ENCODE peak calls at places on chromosome 5, in seven cellular contexts. One of them, this sample, is unnamed.

GRCh38 chr5:155514105-155514563 is 500.6 kb downstream of the KIF4B start:
- DNase-seq in K562: no peak
- DNase-seq in GM12878: no peak
- DNase-seq in SK-N-SH: no peak
- DNase-seq in H1: no peak
- DNase-seq in HepG2: peak
- DNase-seq in HCT116: no peak
- DNase-seq in this sample: no peak

GRCh38 chr5:128197911-128198522 is 114.5 kb downstream of the SLC12A2 start:
- DNase-seq in HCT116: no peak
- DNase-seq in GM12878: no peak
- DNase-seq in SK-N-SH: no peak
- DNase-seq in H1: no peak
- DNase-seq in HepG2: no peak
- DNase-seq in K562: no peak
- DNase-seq in this sample: no peak

GRCh38 chr5:173010547-173011464 is 27.2 kb downstream of the ATP6V0E1 start:
- DNase-seq in K562: no peak
- DNase-seq in H1: no peak
- DNase-seq in HCT116: no peak
- DNase-seq in HepG2: peak
- DNase-seq in GM12878: no peak
- DNase-seq in SK-N-SH: no peak
- DNase-seq in this sample: peak

GRCh38 chr5:21225223-21226064 is 1237.4 kb upstream of the CDH18 start:
- DNase-seq in SK-N-SH: no peak
- DNase-seq in HepG2: peak
- DNase-seq in HCT116: no peak
- DNase-seq in H1: no peak
- DNase-seq in K562: no peak
- DNase-seq in GM12878: no peak
- DNase-seq in this sample: no peak

GRCh38 chr5:131252824-131253171 is 11.1 kb upstream of the CDC42SE2 start:
- DNase-seq in H1: no peak
- DNase-seq in K562: peak
- DNase-seq in GM12878: peak
- DNase-seq in HepG2: no peak
- DNase-seq in HCT116: no peak
- DNase-seq in SK-N-SH: no peak
- DNase-seq in this sample: no peak

GRCh38 chr5:38666668-38667498 is 110.4 kb upstream of the LIFR start:
- DNase-seq in HCT116: peak
- DNase-seq in SK-N-SH: peak
- DNase-seq in HepG2: peak
- DNase-seq in H1: no peak
- DNase-seq in GM12878: no peak
- DNase-seq in K562: peak
- DNase-seq in this sample: peak

GRCh38 chr5:136212252-136212721 is 19.3 kb upstream of the SMIM32 start:
- DNase-seq in HCT116: peak
- DNase-seq in SK-N-SH: peak
- DNase-seq in GM12878: no peak
- DNase-seq in H1: no peak
- DNase-seq in K562: peak
- DNase-seq in HepG2: peak
- DNase-seq in this sample: peak

GRCh38 chr5:93607367-93608258 is 24.6 kb downstream of the NR2F1 start:
- DNase-seq in HepG2: peak
- DNase-seq in K562: no peak
- DNase-seq in SK-N-SH: peak
- DNase-seq in HCT116: no peak
- DNase-seq in H1: no peak
- DNase-seq in GM12878: no peak
- DNase-seq in this sample: no peak

GRCh38 chr5:137016783-137017324 is 482.3 kb downstream of the SPOCK1 start:
- DNase-seq in H1: no peak
- DNase-seq in GM12878: no peak
- DNase-seq in K562: no peak
- DNase-seq in SK-N-SH: no peak
- DNase-seq in HepG2: no peak
- DNase-seq in HCT116: no peak
- DNase-seq in this sample: no peak

GRCh38 chr5:3595102-3595961 is at the start of gene IRX1:
- DNase-seq in HepG2: no peak
- DNase-seq in H1: no peak
- DNase-seq in GM12878: no peak
- DNase-seq in SK-N-SH: peak
- DNase-seq in K562: no peak
- DNase-seq in HCT116: no peak
- DNase-seq in this sample: no peak

GRCh38 chr5:86909896-86910295 is 292.2 kb downstream of the COX7C start:
- DNase-seq in K562: no peak
- DNase-seq in H1: no peak
- DNase-seq in HCT116: no peak
- DNase-seq in HepG2: no peak
- DNase-seq in GM12878: no peak
- DNase-seq in SK-N-SH: no peak
- DNase-seq in this sample: no peak

GRCh38 chr5:157820593-157821252 is 38.2 kb downstream of the CLINT1 start:
- DNase-seq in GM12878: no peak
- DNase-seq in SK-N-SH: peak
- DNase-seq in HCT116: peak
- DNase-seq in H1: no peak
- DNase-seq in K562: peak
- DNase-seq in HepG2: peak
- DNase-seq in this sample: no peak

GRCh38 chr5:5416733-5417132 is 5.7 kb upstream of the ICE1 start:
- DNase-seq in SK-N-SH: no peak
- DNase-seq in HepG2: no peak
- DNase-seq in HCT116: no peak
- DNase-seq in H1: no peak
- DNase-seq in GM12878: no peak
- DNase-seq in K562: no peak
- DNase-seq in this sample: no peak

GRCh38 chr5:38613992-38614836 is 57.8 kb upstream of the LIFR start:
- DNase-seq in K562: no peak
- DNase-seq in SK-N-SH: no peak
- DNase-seq in GM12878: no peak
- DNase-seq in HCT116: peak
- DNase-seq in HepG2: no peak
- DNase-seq in H1: no peak
- DNase-seq in this sample: peak

GRCh38 chr5:95872333-95873268 is 50.1 kb upstream of the GLRX start:
- DNase-seq in H1: no peak
- DNase-seq in HepG2: no peak
- DNase-seq in GM12878: no peak
- DNase-seq in K562: no peak
- DNase-seq in SK-N-SH: no peak
- DNase-seq in HCT116: no peak
- DNase-seq in this sample: no peak

GRCh38 chr5:128271859-128272446 is 188.4 kb downstream of the SLC12A2 start:
- DNase-seq in HCT116: peak
- DNase-seq in SK-N-SH: no peak
- DNase-seq in GM12878: no peak
- DNase-seq in K562: peak
- DNase-seq in HepG2: no peak
- DNase-seq in H1: no peak
- DNase-seq in this sample: no peak

GRCh38 chr5:169944922-169945675 is 35.2 kb downstream of the INSYN2B start:
- DNase-seq in HCT116: no peak
- DNase-seq in GM12878: no peak
- DNase-seq in HepG2: no peak
- DNase-seq in SK-N-SH: no peak
- DNase-seq in K562: no peak
- DNase-seq in H1: no peak
- DNase-seq in this sample: no peak

GRCh38 chr5:34415559-34416198 is 240.4 kb upstream of the RAI14 start:
- DNase-seq in HCT116: no peak
- DNase-seq in H1: no peak
- DNase-seq in GM12878: peak
- DNase-seq in SK-N-SH: no peak
- DNase-seq in K562: no peak
- DNase-seq in HepG2: no peak
- DNase-seq in this sample: no peak

GRCh38 chr5:33231935-33232334 is 208.8 kb upstream of the TARS1 start:
- DNase-seq in HepG2: no peak
- DNase-seq in HCT116: no peak
- DNase-seq in SK-N-SH: no peak
- DNase-seq in H1: no peak
- DNase-seq in GM12878: no peak
- DNase-seq in K562: no peak
- DNase-seq in this sample: no peak

GRCh38 chr5:78747703-78748359 is 99.3 kb upstream of the LHFPL2 start:
- DNase-seq in HepG2: no peak
- DNase-seq in H1: no peak
- DNase-seq in HCT116: no peak
- DNase-seq in SK-N-SH: no peak
- DNase-seq in GM12878: no peak
- DNase-seq in K562: no peak
- DNase-seq in this sample: no peak

GRCh38 chr5:30438785-30439184 is 754.7 kb upstream of the CDH6 start:
- DNase-seq in HepG2: no peak
- DNase-seq in H1: no peak
- DNase-seq in GM12878: no peak
- DNase-seq in SK-N-SH: no peak
- DNase-seq in HCT116: no peak
- DNase-seq in K562: no peak
- DNase-seq in this sample: no peak
- TF ChIP-seq JUND in HepG2: no peak
- TF ChIP-seq JUND in H1: no peak
- TF ChIP-seq JUND in GM12878: no peak
- TF ChIP-seq JUND in SK-N-SH: no peak
- TF ChIP-seq JUND in HCT116: no peak
- TF ChIP-seq JUND in K562: no peak
- TF ChIP-seq JUND in this sample: no peak

DNA sequence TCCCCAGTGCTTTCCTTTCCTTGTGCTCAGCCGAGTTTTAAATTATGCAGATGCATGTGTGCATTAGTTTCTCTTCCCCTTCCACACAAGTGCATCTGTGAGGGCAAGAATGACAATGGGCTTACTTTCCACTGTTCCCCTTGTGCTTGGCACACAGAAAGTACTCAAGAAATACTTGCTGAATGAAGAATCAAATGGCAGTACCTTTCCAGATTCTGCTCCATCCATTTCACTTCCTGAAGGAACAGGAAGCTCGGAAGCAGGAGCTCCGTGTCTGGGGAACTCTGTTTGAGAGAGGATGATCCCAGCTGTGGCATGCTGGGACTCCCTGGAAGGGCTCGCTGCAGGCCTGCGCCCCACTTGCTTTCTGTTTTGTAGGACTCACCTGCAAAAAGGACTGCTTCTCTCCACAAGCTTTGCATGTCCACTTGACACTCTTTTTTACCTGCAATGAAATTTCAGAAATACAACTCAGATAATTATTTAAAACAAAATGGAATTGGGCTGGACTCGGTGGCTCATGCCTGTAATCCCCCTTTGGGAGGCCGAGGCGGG is 5.5 kb downstream of the MRNIP start:
- DNase-seq in H1: no peak
- DNase-seq in GM12878: peak
- DNase-seq in HepG2: no peak
- DNase-seq in SK-N-SH: no peak
- DNase-seq in HCT116: no peak
- DNase-seq in K562: no peak
- DNase-seq in this sample: no peak
- TF ChIP-seq JUND in H1: no peak
- TF ChIP-seq JUND in GM12878: no peak
- TF ChIP-seq JUND in HepG2: no peak
- TF ChIP-seq JUND in SK-N-SH: no peak
- TF ChIP-seq JUND in HCT116: no peak
- TF ChIP-seq JUND in K562: no peak
- TF ChIP-seq JUND in this sample: no peak

GRCh38 chr5:54454602-54455001 is 897 bp upstream of the HSPB3 start:
- DNase-seq in HepG2: no peak
- DNase-seq in HCT116: no peak
- DNase-seq in SK-N-SH: no peak
- DNase-seq in GM12878: no peak
- DNase-seq in K562: no peak
- DNase-seq in H1: no peak
- DNase-seq in this sample: no peak
- TF ChIP-seq JUND in HepG2: no peak
- TF ChIP-seq JUND in HCT116: no peak
- TF ChIP-seq JUND in SK-N-SH: no peak
- TF ChIP-seq JUND in GM12878: no peak
- TF ChIP-seq JUND in K562: no peak
- TF ChIP-seq JUND in H1: no peak
- TF ChIP-seq JUND in this sample: no peak

GRCh38 chr5:9951861-9952260 is 297.8 kb downstream of the ATPSCKMT start:
- DNase-seq in HCT116: no peak
- DNase-seq in HepG2: no peak
- DNase-seq in K562: no peak
- DNase-seq in SK-N-SH: no peak
- DNase-seq in GM12878: no peak
- DNase-seq in H1: no peak
- DNase-seq in this sample: no peak

GRCh38 chr5:9947944-9948343 is 301.7 kb downstream of the ATPSCKMT start:
- DNase-seq in K562: no peak
- DNase-seq in SK-N-SH: no peak
- DNase-seq in H1: no peak
- DNase-seq in HCT116: no peak
- DNase-seq in GM12878: no peak
- DNase-seq in HepG2: no peak
- DNase-seq in this sample: no peak

DNA sequence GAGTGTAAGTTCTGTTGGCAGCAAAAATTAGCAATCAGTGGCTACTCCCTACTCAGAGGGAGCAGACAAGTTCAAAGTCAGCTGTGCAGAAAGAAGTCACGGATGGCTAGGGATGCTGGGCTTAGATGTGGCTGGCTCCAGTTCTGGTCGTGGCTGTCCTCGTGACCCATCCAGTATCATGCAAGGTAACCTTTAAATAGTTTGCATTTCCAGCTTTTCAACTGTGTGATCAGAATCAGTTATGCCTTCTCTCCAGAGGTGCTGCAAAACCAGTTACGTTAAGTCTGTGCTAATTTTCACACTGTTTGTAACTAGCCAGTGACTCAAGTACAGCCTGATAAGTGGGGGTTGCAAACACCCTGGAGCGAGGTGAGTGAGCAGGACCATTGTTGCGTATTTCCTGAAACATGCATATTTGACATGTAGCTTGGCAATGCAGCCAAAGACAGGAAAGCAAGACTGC is 302.4 kb downstream of the ATPSCKMT start:
- DNase-seq in HepG2: no peak
- DNase-seq in HCT116: no peak
- DNase-seq in GM12878: peak
- DNase-seq in SK-N-SH: no peak
- DNase-seq in H1: no peak
- DNase-seq in K562: no peak
- DNase-seq in this sample: no peak
- TF ChIP-seq JUND in HepG2: no peak
- TF ChIP-seq JUND in HCT116: no peak
- TF ChIP-seq JUND in GM12878: no peak
- TF ChIP-seq JUND in SK-N-SH: no peak
- TF ChIP-seq JUND in H1: no peak
- TF ChIP-seq JUND in K562: no peak
- TF ChIP-seq JUND in this sample: no peak